ENCODE peak calls at places on chromosomes 12 and 14, in nine cellular contexts. A is CD8-positive, alpha-beta T cell; U is tibial artery; V is tibial nerve; Q is Peyer's patch; C is hepatocyte; F is PC-9; K is upper lobe of right lung; Y is ovary. I is an unnamed sample. For H3K36me3 and H3K9me3, the result is how much of the 10 kb centered on the place peaks cover.

GRCh38 chr12:73106296-73106695 is 834.1 kb downstream of the TRHDE start:
- DNase-seq in A (no peak), U (no peak), V (no peak), Q (no peak), C (no peak), F (no peak), K (no peak), Y (no peak), I (peak)

GRCh38 chr12:98788396-98788795 is 143.3 kb downstream of the APAF1 start:
- DNase-seq in A (no peak), U (no peak), V (no peak), Q (no peak), C (no peak), F (no peak), K (no peak), Y (no peak), I (no peak)

GRCh38 chr12:65308601-65309071 is 30.2 kb downstream of the MSRB3 start:
- DNase-seq in A (no peak), U (no peak), V (no peak), Q (no peak), C (no peak), F (no peak), K (no peak), Y (no peak), I (no peak)

GRCh38 chr14:81716953-81717352 is 183.3 kb upstream of the SEL1L start:
- DNase-seq in A (no peak), U (no peak), V (no peak), Q (no peak), C (no peak), F (no peak), K (no peak), Y (no peak), I (no peak)

GRCh38 chr12:112616469-112617190 is 174.9 kb upstream of the RPH3A start:
- DNase-seq in A (no peak), U (no peak), V (no peak), Q (no peak), C (no peak), F (no peak), K (no peak), Y (no peak), I (no peak)

GRCh38 chr14:65472189-65472588 is 59.7 kb downstream of the FUT8 start:
- DNase-seq in A (no peak), U (no peak), V (no peak), Q (no peak), C (no peak), F (no peak), K (no peak), Y (no peak), I (no peak)

GRCh38 chr14:25094171-25094907 is 44.4 kb upstream of the STXBP6 start:
- DNase-seq in A (no peak), U (no peak), V (no peak), Q (no peak), C (no peak), F (no peak), K (no peak), Y (no peak), I (no peak)

GRCh38 chr12:100661300-100661951 is 87.9 kb downstream of the GAS2L3 start:
- DNase-seq in A (no peak), U (no peak), V (no peak), Q (no peak), C (no peak), F (no peak), K (no peak), Y (no peak), I (no peak)

GRCh38 chr14:99663716-99664635 is 19.0 kb downstream of the HHIPL1 start:
- DNase-seq in A (no peak), U (no peak), V (no peak), Q (no peak), C (no peak), F (no peak), K (no peak), Y (no peak), I (no peak)

GRCh38 chr12:58105225-58106119 is 164.1 kb downstream of the ATP23 start:
- DNase-seq in A (no peak), U (no peak), V (no peak), Q (no peak), C (no peak), F (no peak), K (no peak), Y (no peak), I (no peak)

GRCh38 chr12:10256064-10256463 is 43.4 kb downstream of the GABARAPL1 start:
- DNase-seq in A (no peak), U (no peak), V (no peak), Q (no peak), C (no peak), F (no peak), K (no peak), Y (no peak), I (no peak)

GRCh38 chr14:79649856-79650255 is 561.4 kb downstream of the DIO2 start:
- DNase-seq in A (no peak), U (no peak), V (no peak), Q (no peak), C (no peak), F (no peak), K (no peak), Y (no peak), I (no peak)

GRCh38 chr14:48546996-48547395 is 871.6 kb upstream of the MDGA2 start:
- DNase-seq in A (no peak), U (no peak), V (no peak), Q (no peak), C (no peak), F (no peak), K (no peak), Y (no peak), I (no peak)

GRCh38 chr12:50715174-50715573 is 48.7 kb upstream of the ATF1 start:
- DNase-seq in A (no peak), U (no peak), V (peak), Q (no peak), C (no peak), F (no peak), K (no peak), Y (no peak), I (no peak)
- H3K36me3 ChIP-seq in A (under half), U (under half), V (half or more), Q (under half), C (under half), F (under half), K (half or more), Y (under half), I (under half)

GRCh38 chr12:114476159-114476558 is 70.2 kb upstream of the TBX5 start:
- DNase-seq in A (no peak), U (no peak), V (no peak), Q (no peak), C (peak), F (no peak), K (no peak), Y (no peak), I (no peak)
- TF ChIP-seq CTCF in A (no peak), U (peak), V (no peak), Q (no peak), C (peak), F (peak), K (peak), Y (no peak), I (peak)

GRCh38 chr14:106200539-106201310 is 674.3 kb downstream of the TMEM121 start:
- DNase-seq in A (peak), U (no peak), V (no peak), Q (no peak), C (no peak), F (no peak), K (no peak), Y (no peak), I (no peak)

GRCh38 chr14:106207316-106207715 is 680.9 kb downstream of the TMEM121 start:
- DNase-seq in A (no peak), U (no peak), V (no peak), Q (no peak), C (no peak), F (no peak), K (no peak), Y (no peak), I (no peak)

GRCh38 chr14:106204063-106204462 is 677.7 kb downstream of the TMEM121 start:
- DNase-seq in A (no peak), U (no peak), V (no peak), Q (no peak), C (no peak), F (no peak), K (no peak), Y (no peak), I (no peak)

GRCh38 chr14:106201376-106201775 is 675.0 kb downstream of the TMEM121 start:
- DNase-seq in A (no peak), U (no peak), V (no peak), Q (no peak), C (no peak), F (no peak), K (no peak), Y (no peak), I (no peak)

GRCh38 chr14:106203438-106203837 is 677.1 kb downstream of the TMEM121 start:
- DNase-seq in A (no peak), U (no peak), V (no peak), Q (no peak), C (no peak), F (no peak), K (no peak), Y (no peak), I (no peak)
- H3K9me3 ChIP-seq in A (under half), U (under half), V (under half), Q (under half), C (under half), F (under half), K (under half), Y (under half), I (under half)

GRCh38 chr12:64256166-64256800 is 34.2 kb upstream of the KICS2 start:
- DNase-seq in A (no peak), U (no peak), V (peak), Q (no peak), C (peak), F (no peak), K (no peak), Y (no peak), I (no peak)

GRCh38 chr12:64252708-64253107 is 30.6 kb upstream of the KICS2 start:
- DNase-seq in A (no peak), U (no peak), V (peak), Q (no peak), C (no peak), F (no peak), K (no peak), Y (no peak), I (no peak)

GRCh38 chr12:64258576-64258975 is 36.5 kb upstream of the KICS2 start:
- DNase-seq in A (no peak), U (no peak), V (no peak), Q (no peak), C (no peak), F (no peak), K (no peak), Y (no peak), I (no peak)

GRCh38 chr12:64255249-64255648 is 33.2 kb upstream of the KICS2 start:
- DNase-seq in A (no peak), U (no peak), V (no peak), Q (no peak), C (no peak), F (no peak), K (no peak), Y (no peak), I (no peak)

GRCh38 chr12:64253356-64253755 is 31.3 kb upstream of the KICS2 start:
- DNase-seq in A (no peak), U (no peak), V (no peak), Q (no peak), C (no peak), F (no peak), K (no peak), Y (no peak), I (no peak)
- H3K36me3 ChIP-seq in A (under half), U (under half), V (under half), Q (under half), C (under half), F (under half), K (under half), Y (under half), I (under half)

GRCh38 chr14:106812788-106813476 is 1286.5 kb downstream of the TMEM121 start:
- DNase-seq in A (no peak), U (no peak), V (no peak), Q (no peak), C (no peak), F (no peak), K (no peak), Y (no peak), I (no peak)
- TF ChIP-seq CTCF in A (no peak), U (no peak), V (no peak), Q (no peak), C (no peak), F (no peak), K (no peak), Y (no peak), I (no peak)

DNA sequence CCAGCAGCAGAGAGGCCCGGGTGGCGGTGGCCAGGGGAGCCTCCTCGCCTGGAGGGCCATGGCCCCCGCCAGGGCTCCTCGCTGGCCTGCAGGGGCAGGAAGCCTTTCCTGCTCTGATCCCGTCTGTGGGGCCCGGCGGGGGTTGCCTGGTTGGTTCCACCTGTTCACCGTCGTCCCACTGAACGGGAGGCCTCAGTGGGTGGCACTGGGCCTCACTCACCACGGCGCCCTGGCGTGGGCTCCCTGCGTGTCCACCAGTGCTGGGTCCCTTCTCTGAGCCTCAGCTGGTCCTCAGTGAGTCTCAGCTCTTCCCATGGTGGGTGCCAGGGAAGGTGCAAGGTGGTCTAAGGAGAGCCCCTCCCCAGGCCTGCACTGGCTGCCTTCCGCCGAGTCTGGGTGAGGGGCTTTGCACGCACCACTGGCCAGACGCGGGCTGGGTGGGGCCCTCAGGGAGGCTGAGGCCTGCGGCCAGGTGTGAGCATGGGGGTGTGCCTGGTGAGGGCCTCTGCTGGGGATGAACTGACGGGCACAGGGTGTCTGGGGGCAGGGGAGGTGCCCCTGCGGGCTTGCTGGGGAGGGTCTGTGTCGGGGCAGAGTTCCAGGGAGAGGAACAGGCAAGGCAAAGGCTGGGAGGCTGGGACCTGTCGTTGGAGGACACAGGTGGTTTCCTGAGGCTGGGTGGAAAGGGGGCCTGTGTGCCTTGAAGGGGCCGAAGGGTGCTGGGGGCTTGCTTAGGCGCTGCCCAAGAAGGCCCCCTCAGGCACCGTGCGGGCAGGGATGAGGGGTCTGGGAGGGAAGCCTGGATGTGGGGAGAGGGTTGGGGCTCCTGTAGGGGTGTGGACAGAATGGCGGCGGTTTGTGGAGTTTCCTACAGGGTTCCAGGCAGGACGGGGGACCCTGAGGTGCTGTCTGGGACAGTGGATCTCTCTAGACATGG is 339.8 kb downstream of the TMEM121 start:
- DNase-seq in A (peak), U (peak), V (no peak), Q (no peak), C (no peak), F (no peak), K (peak), Y (peak), I (peak)
- H3K9me3 ChIP-seq in A (under half), U (under half), V (under half), Q (under half), C (under half), F (under half), K (under half), Y (under half), I (under half)

DNA sequence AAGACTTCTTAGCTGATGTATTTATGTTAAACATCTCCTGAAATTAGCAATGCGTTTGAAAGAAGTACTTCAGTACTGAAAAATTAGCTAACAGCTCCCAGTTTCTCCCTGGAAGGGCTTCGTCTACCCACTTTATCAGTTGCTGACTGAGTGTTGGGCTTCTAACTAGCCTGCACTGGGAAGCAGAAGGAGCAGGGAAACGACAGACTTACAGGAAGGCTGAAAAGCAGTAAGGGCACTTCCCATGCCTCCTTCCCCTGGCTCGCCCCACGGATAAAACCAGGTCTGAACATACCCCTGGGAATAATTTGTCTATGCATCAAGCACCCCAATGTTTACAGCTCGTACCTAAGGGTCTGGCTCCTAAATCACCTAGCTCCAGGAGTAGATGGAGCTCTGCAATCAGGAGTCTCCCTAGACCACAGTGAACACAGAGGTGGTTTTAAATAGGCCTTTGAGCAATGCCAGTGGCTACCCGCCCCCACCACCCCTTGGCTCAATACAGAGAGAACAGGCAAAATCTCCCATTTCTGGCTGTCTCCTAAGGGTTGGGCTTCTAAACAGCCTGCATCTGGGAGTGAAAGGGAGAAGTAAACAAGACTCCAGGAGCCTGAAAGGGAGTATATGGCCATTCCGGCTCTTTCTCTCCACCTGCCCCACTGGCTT is 23.7 kb downstream of the A2M start:
- DNase-seq in A (no peak), U (no peak), V (no peak), Q (no peak), C (no peak), F (no peak), K (no peak), Y (no peak), I (no peak)
- H3K36me3 ChIP-seq in A (under half), U (half or more), V (half or more), Q (under half), C (under half), F (under half), K (half or more), Y (under half), I (under half)

DNA sequence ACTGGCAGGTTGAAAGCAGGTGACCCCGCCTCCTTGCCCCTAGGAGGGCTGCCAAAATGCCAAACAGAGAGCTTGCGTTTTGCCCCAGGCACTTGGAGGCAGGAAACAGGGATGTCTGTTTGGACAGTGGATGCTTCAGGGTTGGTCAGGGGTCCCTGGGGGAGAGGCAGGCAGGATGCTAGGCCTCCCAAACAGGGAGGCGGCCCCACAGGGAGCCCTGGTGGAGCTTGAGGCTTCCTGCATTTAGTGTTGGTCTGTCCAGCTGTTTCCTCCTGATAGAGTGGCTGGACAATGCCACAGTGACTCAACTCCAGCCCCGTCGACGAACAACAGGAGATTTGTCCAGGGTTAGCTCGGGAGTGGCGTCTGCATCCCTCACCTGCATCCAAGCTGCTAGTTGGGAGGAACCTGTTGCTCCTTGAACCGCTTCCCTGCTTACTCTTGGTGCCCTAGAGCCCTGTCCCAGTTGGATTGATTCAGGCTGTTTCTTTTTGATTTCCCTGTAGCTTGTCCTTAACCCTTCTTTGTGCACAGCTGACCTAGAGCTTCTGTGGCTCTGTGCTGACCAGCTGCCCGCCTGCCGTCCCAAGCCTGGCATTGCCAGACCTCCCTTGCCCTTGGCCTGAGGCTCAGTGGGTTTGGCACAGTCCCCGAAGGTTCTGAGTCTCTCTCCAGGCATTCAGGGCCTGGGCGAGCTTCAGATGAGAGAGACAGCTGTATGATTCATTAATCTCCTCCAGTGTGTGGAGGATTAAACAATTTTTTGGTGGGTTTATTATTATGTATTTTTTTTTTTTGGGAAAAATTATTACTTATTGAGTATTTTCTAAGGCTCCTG is 45.9 kb downstream of the TSPAN9 start:
- DNase-seq in A (no peak), U (peak), V (peak), Q (no peak), C (no peak), F (peak), K (no peak), Y (no peak), I (no peak)
- TF ChIP-seq CTCF in A (no peak), U (peak), V (no peak), Q (no peak), C (no peak), F (no peak), K (peak), Y (no peak), I (no peak)

I was measured in WERI-Rb-1.